ENCODE peak calls at places on chromosomes 3 and 15, in seven cellular contexts. One of them, this sample, is unnamed.

GRCh38 chr3:185976977-185977678 is 39.3 kb upstream of the TRA2B start:
- DNase-seq in T follicular helper cell: peak
- DNase-seq in ureter: peak
- DNase-seq in activated CD4-positive, alpha-beta T cell treated with anti-CD3 and anti-CD28 coated beads for 48 hours: peak
- DNase-seq in endothelial cell: peak
- DNase-seq in heart left ventricle: peak
- DNase-seq in left ventricle myocardium superior: peak
- DNase-seq in this sample: peak

GRCh38 chr3:129651316-129652202 is 45.1 kb upstream of the PLXND1 start:
- DNase-seq in T follicular helper cell: no peak
- DNase-seq in ureter: no peak
- DNase-seq in activated CD4-positive, alpha-beta T cell treated with anti-CD3 and anti-CD28 coated beads for 48 hours: no peak
- DNase-seq in endothelial cell: no peak
- DNase-seq in heart left ventricle: no peak
- DNase-seq in left ventricle myocardium superior: no peak
- DNase-seq in this sample: peak

GRCh38 chr3:4720316-4721075 is 227.3 kb downstream of the ITPR1 start:
- DNase-seq in T follicular helper cell: no peak
- DNase-seq in ureter: peak
- DNase-seq in activated CD4-positive, alpha-beta T cell treated with anti-CD3 and anti-CD28 coated beads for 48 hours: no peak
- DNase-seq in endothelial cell: peak
- DNase-seq in heart left ventricle: peak
- DNase-seq in left ventricle myocardium superior: peak
- DNase-seq in this sample: peak

GRCh38 chr15:74608776-74609175 is 6.9 kb upstream of the CLK3 start:
- DNase-seq in T follicular helper cell: no peak
- DNase-seq in ureter: no peak
- DNase-seq in activated CD4-positive, alpha-beta T cell treated with anti-CD3 and anti-CD28 coated beads for 48 hours: no peak
- DNase-seq in endothelial cell: no peak
- DNase-seq in heart left ventricle: no peak
- DNase-seq in left ventricle myocardium superior: no peak
- DNase-seq in this sample: no peak

GRCh38 chr3:154112146-154112545 is 9.0 kb upstream of the ARHGEF26 start:
- DNase-seq in T follicular helper cell: no peak
- DNase-seq in ureter: no peak
- DNase-seq in activated CD4-positive, alpha-beta T cell treated with anti-CD3 and anti-CD28 coated beads for 48 hours: no peak
- DNase-seq in endothelial cell: no peak
- DNase-seq in heart left ventricle: no peak
- DNase-seq in left ventricle myocardium superior: no peak
- DNase-seq in this sample: no peak

GRCh38 chr15:64096486-64097431 is 977 bp downstream of the SNX1 start:
- DNase-seq in T follicular helper cell: peak
- DNase-seq in ureter: no peak
- DNase-seq in activated CD4-positive, alpha-beta T cell treated with anti-CD3 and anti-CD28 coated beads for 48 hours: no peak
- DNase-seq in endothelial cell: no peak
- DNase-seq in heart left ventricle: no peak
- DNase-seq in left ventricle myocardium superior: no peak
- DNase-seq in this sample: peak

GRCh38 chr3:4426261-4426781 is 40.7 kb downstream of the SUMF1 start:
- DNase-seq in T follicular helper cell: no peak
- DNase-seq in ureter: no peak
- DNase-seq in activated CD4-positive, alpha-beta T cell treated with anti-CD3 and anti-CD28 coated beads for 48 hours: no peak
- DNase-seq in endothelial cell: no peak
- DNase-seq in heart left ventricle: no peak
- DNase-seq in left ventricle myocardium superior: no peak
- DNase-seq in this sample: no peak

GRCh38 chr3:195075199-195075940 is 195.6 kb downstream of the XXYLT1 start:
- DNase-seq in T follicular helper cell: no peak
- DNase-seq in ureter: no peak
- DNase-seq in activated CD4-positive, alpha-beta T cell treated with anti-CD3 and anti-CD28 coated beads for 48 hours: no peak
- DNase-seq in endothelial cell: no peak
- DNase-seq in heart left ventricle: no peak
- DNase-seq in left ventricle myocardium superior: no peak
- DNase-seq in this sample: no peak

GRCh38 chr15:57251941-57252340 is 124.4 kb upstream of the CGNL1 start:
- DNase-seq in T follicular helper cell: no peak
- DNase-seq in ureter: no peak
- DNase-seq in activated CD4-positive, alpha-beta T cell treated with anti-CD3 and anti-CD28 coated beads for 48 hours: no peak
- DNase-seq in endothelial cell: no peak
- DNase-seq in heart left ventricle: no peak
- DNase-seq in left ventricle myocardium superior: no peak
- DNase-seq in this sample: no peak

GRCh38 chr3:129052675-129053074 is 7.9 kb upstream of the GP9 start:
- DNase-seq in T follicular helper cell: no peak
- DNase-seq in ureter: no peak
- DNase-seq in activated CD4-positive, alpha-beta T cell treated with anti-CD3 and anti-CD28 coated beads for 48 hours: no peak
- DNase-seq in endothelial cell: no peak
- DNase-seq in heart left ventricle: peak
- DNase-seq in left ventricle myocardium superior: peak
- DNase-seq in this sample: no peak

GRCh38 chr3:176526194-176526593 is 671.1 kb downstream of the TBL1XR1 start:
- DNase-seq in T follicular helper cell: no peak
- DNase-seq in ureter: no peak
- DNase-seq in activated CD4-positive, alpha-beta T cell treated with anti-CD3 and anti-CD28 coated beads for 48 hours: no peak
- DNase-seq in endothelial cell: no peak
- DNase-seq in heart left ventricle: no peak
- DNase-seq in left ventricle myocardium superior: no peak
- DNase-seq in this sample: no peak

GRCh38 chr3:24270204-24270671 is 224.4 kb downstream of the THRB start:
- DNase-seq in T follicular helper cell: no peak
- DNase-seq in ureter: no peak
- DNase-seq in activated CD4-positive, alpha-beta T cell treated with anti-CD3 and anti-CD28 coated beads for 48 hours: no peak
- DNase-seq in endothelial cell: no peak
- DNase-seq in heart left ventricle: no peak
- DNase-seq in left ventricle myocardium superior: no peak
- DNase-seq in this sample: no peak

GRCh38 chr3:24523195-24523594 is 28.5 kb upstream of the THRB start:
- DNase-seq in T follicular helper cell: no peak
- DNase-seq in ureter: no peak
- DNase-seq in activated CD4-positive, alpha-beta T cell treated with anti-CD3 and anti-CD28 coated beads for 48 hours: no peak
- DNase-seq in endothelial cell: no peak
- DNase-seq in heart left ventricle: no peak
- DNase-seq in left ventricle myocardium superior: no peak
- DNase-seq in this sample: no peak

GRCh38 chr15:62163847-62164499 is 1.1 kb downstream of the C2CD4B start:
- DNase-seq in T follicular helper cell: no peak
- DNase-seq in ureter: no peak
- DNase-seq in activated CD4-positive, alpha-beta T cell treated with anti-CD3 and anti-CD28 coated beads for 48 hours: no peak
- DNase-seq in endothelial cell: peak
- DNase-seq in heart left ventricle: no peak
- DNase-seq in left ventricle myocardium superior: peak
- DNase-seq in this sample: peak

GRCh38 chr15:67125589-67126502 is 60.4 kb downstream of the SMAD3 start:
- DNase-seq in T follicular helper cell: no peak
- DNase-seq in ureter: peak
- DNase-seq in activated CD4-positive, alpha-beta T cell treated with anti-CD3 and anti-CD28 coated beads for 48 hours: no peak
- DNase-seq in endothelial cell: no peak
- DNase-seq in heart left ventricle: peak
- DNase-seq in left ventricle myocardium superior: peak
- DNase-seq in this sample: no peak

GRCh38 chr3:176521531-176522175 is 675.6 kb downstream of the TBL1XR1 start:
- DNase-seq in T follicular helper cell: no peak
- DNase-seq in ureter: no peak
- DNase-seq in activated CD4-positive, alpha-beta T cell treated with anti-CD3 and anti-CD28 coated beads for 48 hours: no peak
- DNase-seq in endothelial cell: no peak
- DNase-seq in heart left ventricle: no peak
- DNase-seq in left ventricle myocardium superior: no peak
- DNase-seq in this sample: peak

GRCh38 chr3:160451602-160452001 is 2.0 kb upstream of the TRIM59 start:
- DNase-seq in T follicular helper cell: no peak
- DNase-seq in ureter: no peak
- DNase-seq in activated CD4-positive, alpha-beta T cell treated with anti-CD3 and anti-CD28 coated beads for 48 hours: no peak
- DNase-seq in endothelial cell: no peak
- DNase-seq in heart left ventricle: no peak
- DNase-seq in left ventricle myocardium superior: no peak
- DNase-seq in this sample: no peak